ENCODE peak calls at places on chromosomes 3 and 15, in five cellular contexts. L, S, X, N and E are unnamed samples.

GRCh38 chr3:62318752-62319569 is 54.4 kb downstream of the FEZF2 start:
- DNase-seq in L (no peak), X (peak), S (peak), N (peak), E (peak)

GRCh38 chr3:129263161-129263910 is 13.9 kb downstream of the COPG1 start:
- DNase-seq in X (no peak), S (no peak), L (no peak), N (no peak), E (no peak)

GRCh38 chr15:39094116-39094515 is 486.8 kb upstream of the THBS1 start:
- DNase-seq in S (no peak), N (no peak), L (no peak), X (no peak), E (no peak)

GRCh38 chr3:32913790-32914446 is 37.5 kb upstream of the CCR4 start:
- DNase-seq in S (no peak), X (no peak), L (no peak), N (peak), E (peak)

GRCh38 chr15:85473455-85473854 is 93.1 kb downstream of the AKAP13 start:
- DNase-seq in S (no peak), L (no peak), N (no peak), X (no peak), E (no peak)

GRCh38 chr3:113193298-113193697 is 18.1 kb upstream of the BOC start:
- DNase-seq in X (no peak), S (no peak), N (no peak), L (no peak), E (no peak)

GRCh38 chr3:171876651-171877272 is 33.6 kb downstream of the TMEM212 start:
- DNase-seq in N (no peak), X (no peak), L (no peak), S (no peak), E (peak)

GRCh38 chr15:34470892-34471291 is 33.3 kb upstream of the GOLGA8A start:
- DNase-seq in N (no peak), X (no peak), L (no peak), S (no peak), E (no peak)

GRCh38 chr3:113685956-113686721 is 10.3 kb downstream of the USF3 start:
- DNase-seq in N (no peak), L (no peak), X (no peak), S (no peak), E (peak)

GRCh38 chr3:127792664-127793292 is 29.5 kb downstream of the MGLL start:
- DNase-seq in L (no peak), N (peak), X (peak), S (no peak), E (peak)

GRCh38 chr3:187041362-187042061 is 97.8 kb downstream of the RPL39L start:
- DNase-seq in S (no peak), X (no peak), L (no peak), N (no peak), E (no peak)

GRCh38 chr3:112376996-112377395 is 44.0 kb downstream of the CD200 start:
- DNase-seq in N (no peak), X (no peak), S (no peak), L (no peak), E (peak)

GRCh38 chr3:147406255-147407023 is at the start of gene ZIC4:
- DNase-seq in L (no peak), N (no peak), X (no peak), S (no peak), E (no peak)

GRCh38 chr15:89845305-89845893 is 30.7 kb upstream of the ANPEP start:
- DNase-seq in L (peak), N (no peak), S (peak), X (no peak), E (peak)

GRCh38 chr3:114809668-114810413 is 337.2 kb downstream of the ZBTB20 start:
- DNase-seq in X (no peak), N (no peak), S (no peak), L (peak), E (peak)

GRCh38 chr3:11159421-11159904 is 5.2 kb downstream of the HRH1 start:
- DNase-seq in L (no peak), N (peak), X (no peak), S (no peak), E (no peak)

GRCh38 chr3:195754141-195754540 is 33.4 kb downstream of the MUC20 start:
- DNase-seq in X (no peak), S (no peak), L (no peak), N (no peak), E (no peak)

GRCh38 chr3:150168694-150169093 is 198.0 kb upstream of the PFN2 start:
- DNase-seq in X (peak), S (no peak), L (no peak), N (peak), E (no peak)

GRCh38 chr3:84783281-84783680 is 175.5 kb upstream of the CADM2 start:
- DNase-seq in N (no peak), L (no peak), S (no peak), X (no peak), E (no peak)

GRCh38 chr3:171797873-171798272 is 12.4 kb downstream of the PLD1 start:
- DNase-seq in N (no peak), S (no peak), L (no peak), X (no peak), E (no peak)

GRCh38 chr3:94460914-94461313 is 398.1 kb downstream of the NSUN3 start:
- DNase-seq in L (no peak), N (no peak), X (no peak), S (no peak), E (no peak)

GRCh38 chr15:84910928-84911623 is 26.6 kb downstream of the SLC28A1 start:
- DNase-seq in N (no peak), L (no peak), X (no peak), S (no peak), E (no peak)

GRCh38 chr3:106367496-106367895 is 498.7 kb upstream of the CBLB start:
- DNase-seq in L (no peak), S (no peak), N (no peak), X (no peak), E (no peak)

GRCh38 chr15:45646220-45646619 is 11.4 kb downstream of the SQOR start:
- DNase-seq in X (no peak), L (no peak), S (no peak), N (no peak), E (no peak)

GRCh38 chr3:11136116-11136515 is 18.2 kb upstream of the HRH1 start:
- DNase-seq in N (no peak), L (no peak), S (no peak), X (no peak), E (peak)

GRCh38 chr3:38805765-38806386 is 10.1 kb downstream of the SCN10A start:
- DNase-seq in S (no peak), L (peak), N (no peak), X (peak), E (peak)

GRCh38 chr3:104911376-104911775 is 455.3 kb upstream of the ALCAM start:
- DNase-seq in S (no peak), X (no peak), L (no peak), N (no peak), E (no peak)

GRCh38 chr3:127674793-127675189 is 2.0 kb downstream of the ABTB1 start:
- DNase-seq in N (peak), L (no peak), X (no peak), S (no peak), E (no peak)

GRCh38 chr3:72560857-72561675 is 287.2 kb downstream of the SHQ1 start:
- DNase-seq in N (no peak), S (no peak), X (no peak), L (no peak), E (peak)

GRCh38 chr3:192812736-192813383 is 85.5 kb upstream of the FGF12 start:
- DNase-seq in X (no peak), L (no peak), N (no peak), S (peak), E (peak)

GRCh38 chr15:69787791-69788190 is 309.9 kb downstream of the TLE3 start:
- DNase-seq in N (no peak), L (no peak), S (no peak), X (no peak), E (no peak)

GRCh38 chr3:184655597-184655996 is 56.3 kb downstream of the MAGEF1 start:
- DNase-seq in S (no peak), N (no peak), X (no peak), L (no peak), E (no peak)

GRCh38 chr15:69929905-69930630 is 167.6 kb downstream of the TLE3 start:
- DNase-seq in X (no peak), S (no peak), N (no peak), L (no peak), E (no peak)

GRCh38 chr3:122890077-122890484 is 95.2 kb downstream of the SLC49A4 start:
- DNase-seq in L (no peak), S (no peak), X (peak), N (peak), E (peak)

GRCh38 chr15:69805248-69805953 is 292.3 kb downstream of the TLE3 start:
- DNase-seq in N (no peak), L (no peak), X (no peak), S (no peak), E (peak)

GRCh38 chr3:146274833-146275232 is 23.9 kb upstream of the PLSCR4 start:
- DNase-seq in N (no peak), L (no peak), X (no peak), S (no peak), E (peak)

GRCh38 chr15:25374143-25374542 is 64.7 kb downstream of the UBE3A start:
- DNase-seq in X (no peak), S (no peak), N (no peak), L (no peak), E (no peak)

GRCh38 chr3:24378313-24378712 is 116.3 kb downstream of the THRB start:
- DNase-seq in N (no peak), L (no peak), S (no peak), X (no peak), E (no peak)

GRCh38 chr3:24387000-24387399 is 107.7 kb downstream of the THRB start:
- DNase-seq in X (no peak), S (no peak), L (no peak), N (no peak), E (peak)

GRCh38 chr3:24379936-24380335 is 114.7 kb downstream of the THRB start:
- DNase-seq in X (no peak), S (no peak), N (no peak), L (no peak), E (no peak)

GRCh38 chr3:24386458-24386857 is 108.2 kb downstream of the THRB start:
- DNase-seq in L (no peak), X (no peak), N (no peak), S (no peak), E (no peak)

GRCh38 chr3:24382647-24383046 is 112.0 kb downstream of the THRB start:
- DNase-seq in X (no peak), S (no peak), L (no peak), N (no peak), E (no peak)
- H3K4me3 ChIP-seq in X (no peak), S (no peak), L (no peak), N (no peak), E (no peak)

GRCh38 chr3:50207359-50208042 is 2.4 kb downstream of the SLC38A3 start:
- DNase-seq in S (no peak), N (no peak), L (no peak), X (no peak), E (no peak)

GRCh38 chr3:50204052-50204803 is 843 bp upstream of the SLC38A3 start:
- DNase-seq in L (no peak), X (no peak), S (no peak), N (no peak), E (no peak)

GRCh38 chr3:50204804-50205718 is at the start of gene SLC38A3:
- DNase-seq in N (no peak), S (no peak), L (no peak), X (peak), E (no peak)

GRCh38 chr3:50203113-50203852 is 1.8 kb upstream of the SLC38A3 start:
- DNase-seq in S (no peak), X (no peak), L (no peak), N (no peak), E (no peak)

GRCh38 chr3:50205719-50206276 is 727 bp downstream of the SLC38A3 start:
- DNase-seq in S (no peak), L (no peak), X (peak), N (no peak), E (no peak)
- H3K4me3 ChIP-seq in S (peak), L (no peak), X (peak), N (peak), E (no peak)

DNA sequence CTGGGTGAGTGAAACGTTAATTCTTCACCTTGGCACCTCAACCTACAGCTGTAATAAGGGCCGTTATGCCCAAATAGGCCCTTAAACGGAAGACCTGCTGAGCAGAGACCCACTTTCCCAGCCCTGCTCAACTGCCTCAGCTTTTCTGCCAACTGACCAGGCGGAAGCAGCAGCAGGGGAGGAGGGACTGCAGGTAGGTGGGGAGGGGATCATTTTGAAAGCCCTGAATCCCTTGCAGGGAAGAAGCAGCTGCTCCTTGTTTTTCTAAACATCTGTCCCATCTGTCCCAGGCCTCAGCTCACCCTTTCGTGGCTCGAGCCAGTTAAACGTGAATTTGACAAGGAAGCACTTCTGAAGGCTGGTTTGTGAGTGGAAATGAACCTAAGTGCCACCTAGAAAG is 979 bp upstream of the CMC1 start:
- DNase-seq in S (no peak), X (no peak), L (no peak), N (no peak), E (no peak)
- H3K4me3 ChIP-seq in S (peak), X (peak), L (no peak), N (peak), E (no peak)

GRCh38 chr15:77634266-77634962 is 1.7 kb upstream of the LINGO1 start:
- DNase-seq in X (peak), L (peak), N (no peak), S (peak), E (peak)

GRCh38 chr15:77631790-77632551 is 741 bp downstream of the LINGO1 start:
- DNase-seq in X (no peak), S (no peak), L (no peak), N (no peak), E (no peak)

GRCh38 chr15:77633913-77634265 is 1.2 kb upstream of the LINGO1 start:
- DNase-seq in S (no peak), N (no peak), L (no peak), X (no peak), E (no peak)

GRCh38 chr15:77632760-77633133 is at the start of gene LINGO1:
- DNase-seq in L (no peak), N (no peak), S (no peak), X (no peak), E (no peak)

DNA sequence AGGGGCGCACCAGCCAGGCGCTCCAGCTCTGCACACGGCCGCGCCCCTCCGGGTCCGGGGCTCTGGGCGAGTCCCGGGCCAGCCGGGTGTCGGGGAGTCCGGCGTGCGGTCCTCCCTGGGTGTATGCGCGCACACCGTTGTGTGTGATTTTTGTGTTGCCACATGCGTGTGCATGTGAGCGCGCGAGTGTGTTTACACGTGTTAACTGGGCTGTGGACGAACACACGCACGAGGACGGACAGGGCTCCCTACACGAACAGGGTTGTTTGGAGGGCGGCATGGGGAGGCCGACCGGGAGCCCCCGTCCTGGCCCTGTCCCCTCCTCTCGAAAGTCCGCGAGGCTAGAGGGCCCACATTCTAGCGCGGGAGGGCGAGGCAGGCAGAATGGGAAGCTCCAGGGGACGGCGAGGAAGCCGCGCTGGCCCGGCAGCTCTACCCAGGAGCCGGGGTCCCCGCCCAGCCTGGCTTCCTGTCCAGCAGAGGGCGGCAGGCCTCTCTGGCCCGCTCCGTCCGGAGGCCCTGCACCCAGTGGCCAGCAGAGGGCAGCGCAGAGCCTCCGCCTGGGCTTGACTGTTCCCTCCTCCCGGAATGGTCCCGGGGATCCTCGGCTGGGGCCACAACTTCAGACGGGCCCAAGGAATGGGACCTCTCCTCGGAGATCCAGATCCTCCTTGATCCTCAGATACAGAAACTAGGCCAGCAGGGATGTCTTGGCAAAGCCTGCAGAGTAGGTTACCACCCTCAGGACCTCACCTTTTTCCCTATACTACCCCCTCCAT is 611 bp upstream of the LINGO1 start:
- DNase-seq in L (peak), X (peak), N (peak), S (peak), E (peak)
- H3K4me3 ChIP-seq in L (peak), X (peak), N (peak), S (peak), E (peak)

GRCh38 chr3:101850327-101851048 is 1.2 kb downstream of the NFKBIZ start:
- DNase-seq in L (no peak), N (no peak), X (no peak), S (no peak), E (peak)

GRCh38 chr3:101852315-101852714 is 3.0 kb downstream of the NFKBIZ start:
- DNase-seq in L (no peak), S (no peak), X (no peak), N (no peak), E (no peak)

GRCh38 chr3:101851072-101851471 is 1.8 kb downstream of the NFKBIZ start:
- DNase-seq in S (no peak), X (no peak), N (no peak), L (no peak), E (no peak)

GRCh38 chr3:101852983-101853382 is 3.7 kb downstream of the NFKBIZ start:
- DNase-seq in S (no peak), X (no peak), N (no peak), L (no peak), E (no peak)

GRCh38 chr3:101851833-101852232 is 2.5 kb downstream of the NFKBIZ start:
- DNase-seq in L (no peak), N (no peak), S (no peak), X (no peak), E (no peak)
- H3K4me3 ChIP-seq in L (peak), N (peak), S (peak), X (peak), E (peak)

GRCh38 chr3:40504636-40505430 is 1.0 kb upstream of the ZNF620 start:
- DNase-seq in S (peak), N (peak), X (no peak), L (no peak), E (peak)
- H3K4me3 ChIP-seq in S (no peak), N (peak), X (peak), L (no peak), E (no peak)